ENCODE peak calls at places on chromosomes 11 and 22, in five cellular contexts. One of them, this sample, is unnamed.

GRCh38 chr11:45919806-45920530 is 2.3 kb upstream of the PEX16 start:
- DNase-seq in endothelial cell of umbilical vein: no peak
- DNase-seq in stomach: peak
- DNase-seq in GM12892: no peak
- DNase-seq in breast epithelium: no peak
- DNase-seq in this sample: no peak

GRCh38 chr11:75342966-75343870 is 8.2 kb downstream of the ARRB1 start:
- DNase-seq in stomach: peak
- DNase-seq in endothelial cell of umbilical vein: peak
- DNase-seq in GM12892: no peak
- DNase-seq in breast epithelium: no peak
- DNase-seq in this sample: no peak

GRCh38 chr11:118842369-118842768 is 41.3 kb upstream of the CXCR5 start:
- DNase-seq in breast epithelium: no peak
- DNase-seq in endothelial cell of umbilical vein: no peak
- DNase-seq in GM12892: no peak
- DNase-seq in stomach: no peak
- DNase-seq in this sample: no peak

GRCh38 chr22:42743501-42743991 is 22.9 kb upstream of the A4GALT start:
- DNase-seq in breast epithelium: no peak
- DNase-seq in GM12892: no peak
- DNase-seq in stomach: no peak
- DNase-seq in endothelial cell of umbilical vein: peak
- DNase-seq in this sample: peak

GRCh38 chr22:27129266-27129665 is 471.9 kb downstream of the MIAT start:
- DNase-seq in endothelial cell of umbilical vein: peak
- DNase-seq in stomach: no peak
- DNase-seq in breast epithelium: no peak
- DNase-seq in GM12892: no peak
- DNase-seq in this sample: no peak

GRCh38 chr11:113532697-113533424 is 57.7 kb upstream of the DRD2 start:
- DNase-seq in breast epithelium: peak
- DNase-seq in endothelial cell of umbilical vein: peak
- DNase-seq in GM12892: peak
- DNase-seq in stomach: peak
- DNase-seq in this sample: peak

GRCh38 chr11:95924414-95924760 is 480 bp upstream of the MTMR2 start:
- DNase-seq in GM12892: no peak
- DNase-seq in breast epithelium: no peak
- DNase-seq in stomach: no peak
- DNase-seq in endothelial cell of umbilical vein: no peak
- DNase-seq in this sample: no peak

GRCh38 chr11:128610765-128611617 is 23.6 kb upstream of the ETS1 start:
- DNase-seq in GM12892: peak
- DNase-seq in endothelial cell of umbilical vein: peak
- DNase-seq in breast epithelium: no peak
- DNase-seq in stomach: no peak
- DNase-seq in this sample: peak

GRCh38 chr11:1304376-1304775 is 5.1 kb downstream of the TOLLIP start:
- DNase-seq in GM12892: no peak
- DNase-seq in endothelial cell of umbilical vein: peak
- DNase-seq in stomach: peak
- DNase-seq in breast epithelium: no peak
- DNase-seq in this sample: peak

GRCh38 chr11:62593434-62594044 is 2.2 kb upstream of the TUT1 start:
- DNase-seq in endothelial cell of umbilical vein: peak
- DNase-seq in breast epithelium: no peak
- DNase-seq in GM12892: peak
- DNase-seq in stomach: peak
- DNase-seq in this sample: peak

GRCh38 chr11:574632-575323 is 1.5 kb upstream of the PHRF1 start:
- DNase-seq in stomach: no peak
- DNase-seq in endothelial cell of umbilical vein: peak
- DNase-seq in breast epithelium: no peak
- DNase-seq in GM12892: no peak
- DNase-seq in this sample: no peak

GRCh38 chr11:61685611-61685955 is 5.4 kb downstream of the DAGLA start:
- DNase-seq in stomach: no peak
- DNase-seq in GM12892: no peak
- DNase-seq in breast epithelium: no peak
- DNase-seq in endothelial cell of umbilical vein: no peak
- DNase-seq in this sample: no peak

GRCh38 chr22:43887391-43887790 is 4.4 kb downstream of the PNPLA5 start:
- DNase-seq in breast epithelium: peak
- DNase-seq in endothelial cell of umbilical vein: no peak
- DNase-seq in GM12892: no peak
- DNase-seq in stomach: no peak
- DNase-seq in this sample: no peak

GRCh38 chr11:130464289-130464812 is 15.9 kb downstream of the ADAMTS15 start:
- DNase-seq in endothelial cell of umbilical vein: no peak
- DNase-seq in GM12892: no peak
- DNase-seq in breast epithelium: no peak
- DNase-seq in stomach: no peak
- DNase-seq in this sample: no peak

GRCh38 chr11:47166368-47166767 is 10.3 kb downstream of the ARFGAP2 start:
- DNase-seq in stomach: no peak
- DNase-seq in endothelial cell of umbilical vein: no peak
- DNase-seq in GM12892: no peak
- DNase-seq in breast epithelium: no peak
- DNase-seq in this sample: no peak
- TF ChIP-seq POLR2A in stomach: no peak
- TF ChIP-seq POLR2A in endothelial cell of umbilical vein: no peak
- TF ChIP-seq POLR2A in GM12892: no peak
- TF ChIP-seq POLR2A in breast epithelium: no peak
- TF ChIP-seq POLR2A in this sample: no peak

GRCh38 chr22:37303821-37304274 is 21.5 kb downstream of the CYTH4 start:
- DNase-seq in stomach: no peak
- DNase-seq in GM12892: no peak
- DNase-seq in endothelial cell of umbilical vein: peak
- DNase-seq in breast epithelium: no peak
- DNase-seq in this sample: no peak
- TF ChIP-seq POLR2AphosphoS5 in stomach: no peak
- TF ChIP-seq POLR2AphosphoS5 in GM12892: no peak
- TF ChIP-seq POLR2AphosphoS5 in endothelial cell of umbilical vein: peak
- TF ChIP-seq POLR2AphosphoS5 in breast epithelium: no peak
- TF ChIP-seq POLR2AphosphoS5 in this sample: no peak

DNA sequence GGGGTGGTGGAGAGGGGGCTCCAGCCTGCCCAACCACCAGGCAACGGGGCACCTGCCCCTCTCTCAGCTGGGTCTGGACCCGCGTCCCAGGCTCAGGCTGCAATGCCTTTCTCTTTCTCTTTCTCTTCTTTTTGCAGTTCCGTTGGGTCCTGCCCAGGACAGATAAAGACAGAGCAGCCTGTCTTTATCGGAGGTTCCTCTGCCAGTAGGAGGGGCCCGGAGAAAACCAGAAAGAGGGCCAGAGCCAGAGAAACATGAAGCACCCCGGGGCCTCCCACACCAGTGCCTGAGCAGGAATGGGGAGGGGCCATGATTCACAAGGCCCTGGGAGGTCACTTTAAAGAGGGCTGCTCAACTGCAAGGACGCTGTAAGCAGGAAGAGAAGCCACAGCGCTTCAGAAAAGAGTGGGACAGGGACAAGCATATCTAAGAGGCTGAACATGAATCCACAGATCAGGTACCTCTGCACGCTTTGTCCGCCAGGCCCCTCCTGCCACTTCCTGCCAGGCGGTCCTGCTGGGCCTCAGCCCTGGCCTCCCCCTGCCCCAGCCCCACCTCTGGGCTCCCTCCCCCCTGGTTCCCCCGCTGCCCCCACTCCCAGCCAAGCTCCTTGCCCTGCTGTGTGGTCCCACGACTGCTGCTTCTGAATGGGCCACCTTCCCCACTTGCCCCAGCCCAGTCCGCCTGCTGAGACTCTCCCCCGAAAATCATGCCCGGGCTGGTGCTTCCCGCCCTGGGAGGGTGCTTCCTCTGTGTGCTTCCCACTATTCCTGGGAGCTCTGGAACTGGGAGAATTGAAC is at the start of gene APOBEC3C:
- DNase-seq in endothelial cell of umbilical vein: peak
- DNase-seq in GM12892: peak
- DNase-seq in breast epithelium: peak
- DNase-seq in stomach: peak
- DNase-seq in this sample: peak
- TF ChIP-seq POLR2A in endothelial cell of umbilical vein: no peak
- TF ChIP-seq POLR2A in GM12892: peak
- TF ChIP-seq POLR2A in breast epithelium: peak
- TF ChIP-seq POLR2A in stomach: no peak
- TF ChIP-seq POLR2A in this sample: peak

DNA sequence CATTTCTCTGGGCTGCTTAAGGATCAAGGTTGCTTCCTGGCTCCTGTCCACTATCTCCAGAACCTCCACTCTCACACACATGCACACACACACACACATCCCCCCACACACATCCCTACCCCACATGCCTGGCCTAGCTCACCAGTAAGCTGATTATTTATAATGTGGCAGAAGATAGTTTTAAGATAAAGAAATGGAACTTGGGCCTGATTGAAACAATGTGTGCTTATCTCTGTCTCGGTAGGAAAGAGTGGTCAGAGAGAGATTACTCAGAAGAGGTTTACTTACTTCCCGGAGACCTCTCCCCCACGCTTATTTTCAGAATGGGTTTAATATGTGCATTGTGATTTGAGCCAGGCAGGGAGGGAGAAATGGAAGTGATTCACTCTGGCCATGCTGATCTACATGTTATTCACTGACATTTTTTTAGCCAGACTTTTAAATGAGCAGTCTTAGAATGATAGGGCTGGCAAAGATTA is 422.4 kb downstream of the TENM4 start:
- DNase-seq in endothelial cell of umbilical vein: peak
- DNase-seq in stomach: no peak
- DNase-seq in breast epithelium: no peak
- DNase-seq in GM12892: no peak
- DNase-seq in this sample: no peak
- TF ChIP-seq POLR2AphosphoS5 in endothelial cell of umbilical vein: peak
- TF ChIP-seq POLR2AphosphoS5 in stomach: no peak
- TF ChIP-seq POLR2AphosphoS5 in breast epithelium: no peak
- TF ChIP-seq POLR2AphosphoS5 in GM12892: no peak
- TF ChIP-seq POLR2AphosphoS5 in this sample: no peak

GRCh38 chr11:67317365-67318238 is 14.3 kb downstream of the SSH3 start:
- DNase-seq in stomach: peak
- DNase-seq in GM12892: peak
- DNase-seq in endothelial cell of umbilical vein: peak
- DNase-seq in breast epithelium: peak
- DNase-seq in this sample: peak
- TF ChIP-seq POLR2A in stomach: no peak
- TF ChIP-seq POLR2A in GM12892: peak
- TF ChIP-seq POLR2A in endothelial cell of umbilical vein: peak
- TF ChIP-seq POLR2A in breast epithelium: peak
- TF ChIP-seq POLR2A in this sample: peak

DNA sequence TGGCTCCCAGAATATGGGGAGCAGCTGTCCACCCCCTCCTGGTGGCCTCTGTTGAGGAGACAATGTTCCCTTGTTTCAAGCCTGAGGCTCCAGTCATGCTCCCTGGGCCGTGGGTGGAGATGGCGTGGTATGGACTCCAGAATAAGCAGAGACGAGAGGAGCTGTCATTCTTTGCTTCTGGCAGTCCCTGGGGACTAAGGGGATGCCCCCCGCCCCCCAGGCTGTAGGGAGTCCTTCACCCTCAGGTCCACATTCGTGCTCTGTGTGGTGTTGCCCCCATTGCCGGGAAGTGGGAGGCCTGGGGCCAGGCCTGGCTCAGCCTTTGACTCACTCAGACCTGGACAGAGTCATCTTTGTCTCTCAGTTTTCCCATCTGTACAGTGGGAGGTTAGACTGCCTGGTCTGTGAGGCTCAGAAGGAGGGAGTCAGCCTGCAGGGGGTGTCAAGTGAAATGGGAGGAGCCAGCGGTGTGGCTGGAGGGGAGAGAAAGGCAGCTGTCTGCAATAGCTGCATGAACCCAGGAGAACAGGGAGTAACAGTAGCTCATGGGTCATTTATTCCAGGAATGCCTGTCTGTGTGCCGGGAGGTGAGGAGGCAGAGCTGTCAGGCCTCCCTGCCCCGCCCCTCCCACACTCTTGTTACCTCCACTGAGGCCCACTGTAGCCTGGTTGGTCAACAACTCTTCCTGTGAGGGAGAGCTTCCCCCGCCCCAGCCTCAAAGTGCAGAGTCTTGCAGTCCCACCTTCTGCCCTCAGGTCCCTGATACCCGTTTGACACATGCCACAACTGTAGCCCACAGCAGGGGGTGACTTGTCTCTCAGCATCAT is 6.3 kb downstream of the ARHGEF17 start:
- DNase-seq in stomach: no peak
- DNase-seq in breast epithelium: no peak
- DNase-seq in endothelial cell of umbilical vein: no peak
- DNase-seq in GM12892: no peak
- DNase-seq in this sample: peak
- TF ChIP-seq POLR2AphosphoS5 in stomach: no peak
- TF ChIP-seq POLR2AphosphoS5 in breast epithelium: no peak
- TF ChIP-seq POLR2AphosphoS5 in endothelial cell of umbilical vein: no peak
- TF ChIP-seq POLR2AphosphoS5 in GM12892: no peak
- TF ChIP-seq POLR2AphosphoS5 in this sample: no peak

DNA sequence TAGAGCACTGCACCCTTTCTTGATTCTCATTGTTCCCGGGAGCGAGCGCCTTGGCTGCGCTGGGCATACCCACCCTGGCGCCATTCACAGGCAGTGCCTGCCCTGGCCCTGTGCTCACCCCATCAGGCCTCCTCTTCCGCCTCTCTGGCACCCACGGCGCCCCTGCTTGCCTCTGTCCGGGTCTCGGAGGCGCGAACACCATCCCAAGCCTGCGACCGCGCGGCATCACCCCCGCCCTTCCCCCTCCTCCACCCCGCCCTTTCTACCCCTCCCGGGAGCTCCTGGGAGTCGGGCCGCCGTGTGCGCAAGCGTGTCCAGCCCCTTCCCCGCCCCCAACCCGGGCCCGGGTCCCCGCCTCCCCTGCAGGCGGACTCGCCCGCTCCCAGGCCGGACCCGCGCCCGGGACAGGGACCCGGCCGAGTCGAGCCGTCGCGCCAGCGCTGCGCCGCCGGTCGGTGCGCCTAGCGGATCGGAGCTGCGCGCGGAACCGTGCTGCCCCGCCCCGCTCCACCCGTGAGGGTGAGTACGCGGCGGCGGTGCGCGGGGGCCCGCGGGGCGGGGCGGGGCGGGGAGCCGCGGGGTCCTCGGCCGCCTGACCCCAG is at the start of gene ST3GAL4:
- DNase-seq in GM12892: peak
- DNase-seq in stomach: peak
- DNase-seq in breast epithelium: peak
- DNase-seq in endothelial cell of umbilical vein: peak
- DNase-seq in this sample: peak
- TF ChIP-seq POLR2A in GM12892: peak
- TF ChIP-seq POLR2A in stomach: no peak
- TF ChIP-seq POLR2A in breast epithelium: no peak
- TF ChIP-seq POLR2A in endothelial cell of umbilical vein: peak
- TF ChIP-seq POLR2A in this sample: no peak

DNA sequence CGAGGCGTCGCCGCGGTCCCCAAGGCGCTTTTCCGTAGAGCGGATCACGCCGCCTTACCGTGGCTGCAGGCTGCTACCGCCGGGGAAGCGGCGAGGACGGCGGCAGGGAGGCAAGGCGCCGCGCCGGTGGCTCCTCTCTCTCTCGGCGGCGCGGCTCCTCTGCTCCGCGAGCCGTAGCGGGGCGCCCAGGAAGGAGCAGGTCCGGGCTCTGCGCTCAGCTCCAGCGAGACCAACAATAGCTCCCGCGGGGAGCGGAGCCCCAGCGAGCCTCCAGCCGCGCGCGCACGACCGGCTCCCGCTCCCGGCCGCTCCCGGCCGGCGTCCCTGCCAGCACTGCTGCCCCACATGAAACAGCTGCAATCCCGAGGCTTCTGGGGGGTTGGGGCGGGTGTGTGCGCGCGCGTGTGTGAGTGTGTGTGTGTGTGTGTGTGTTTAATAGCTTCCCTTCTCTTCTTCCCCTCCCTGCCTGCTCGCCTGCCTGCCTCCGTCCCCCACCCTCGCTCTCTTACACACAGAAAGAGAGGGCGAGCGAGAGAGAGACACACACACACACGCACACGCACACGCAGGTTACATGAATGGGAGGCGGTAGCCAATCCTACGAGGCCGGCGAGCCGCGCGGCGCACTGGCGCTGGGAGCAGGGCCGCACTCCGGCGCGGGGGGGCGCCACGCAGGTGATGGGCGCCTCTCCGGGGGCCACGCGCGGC is at the start of gene TENM4:
- DNase-seq in endothelial cell of umbilical vein: peak
- DNase-seq in stomach: peak
- DNase-seq in breast epithelium: peak
- DNase-seq in GM12892: peak
- DNase-seq in this sample: peak
- TF ChIP-seq POLR2AphosphoS5 in endothelial cell of umbilical vein: no peak
- TF ChIP-seq POLR2AphosphoS5 in stomach: no peak
- TF ChIP-seq POLR2AphosphoS5 in breast epithelium: no peak
- TF ChIP-seq POLR2AphosphoS5 in GM12892: no peak
- TF ChIP-seq POLR2AphosphoS5 in this sample: no peak